ENCODE peak calls at places on chromosomes 11 and 22, in six cellular contexts. H, G, Q, N, C and M are unnamed samples. For H3K4me1, the result is how much of the 10 kb centered on the place peaks cover.

GRCh38 chr11:94767701-94768601 is at the start of gene AMOTL1:
- DNase-seq in N (peak), C (peak), H (peak), G (peak), Q (peak), M (peak)

GRCh38 chr11:130979386-130979972 is 63.2 kb upstream of the SNX19 start:
- DNase-seq in Q (no peak), H (no peak), C (no peak), G (peak), N (no peak), M (no peak)

GRCh38 chr22:19786264-19786585 is 25.6 kb downstream of the TBX1 start:
- DNase-seq in N (no peak), G (no peak), C (peak), H (no peak), Q (no peak), M (no peak)

GRCh38 chr11:113016905-113017304 is 55.7 kb downstream of the NCAM1 start:
- DNase-seq in H (no peak), C (no peak), N (no peak), Q (no peak), G (no peak), M (no peak)

GRCh38 chr11:33262016-33262638 is 4.9 kb downstream of the HIPK3 start:
- DNase-seq in Q (no peak), H (no peak), C (no peak), G (peak), N (no peak), M (no peak)

GRCh38 chr11:96306933-96307747 is 35.9 kb downstream of the MAML2 start:
- DNase-seq in G (peak), N (no peak), C (peak), H (peak), Q (peak), M (peak)

GRCh38 chr11:61534901-61535839 is 26.6 kb downstream of the LRRC10B start:
- DNase-seq in H (no peak), N (peak), G (no peak), C (no peak), Q (no peak), M (peak)

GRCh38 chr11:33383075-33383919 is 126.1 kb downstream of the HIPK3 start:
- DNase-seq in N (no peak), H (no peak), G (peak), C (no peak), Q (no peak), M (no peak)

GRCh38 chr11:62602141-62603071 is 741 bp upstream of the MTA2 start:
- DNase-seq in G (peak), N (peak), H (peak), Q (peak), C (peak), M (peak)

GRCh38 chr11:69873166-69874077 is 54.2 kb upstream of the FGF3 start:
- DNase-seq in C (no peak), N (no peak), Q (no peak), G (no peak), H (no peak), M (no peak)

GRCh38 chr11:3155691-3156258 is 9.3 kb downstream of the OSBPL5 start:
- DNase-seq in G (peak), Q (no peak), C (peak), N (peak), H (peak), M (peak)

GRCh38 chr11:125390949-125391348 is 105.1 kb downstream of the FEZ1 start:
- DNase-seq in H (no peak), N (no peak), G (peak), C (no peak), Q (no peak), M (no peak)

GRCh38 chr11:1874406-1875092 is 17.1 kb downstream of the PRR33 start:
- DNase-seq in H (no peak), G (no peak), Q (no peak), N (peak), C (peak), M (peak)

GRCh38 chr22:19554834-19555404 is 30.7 kb upstream of the CLDN5 start:
- DNase-seq in Q (no peak), G (peak), C (no peak), N (no peak), H (no peak), M (no peak)

GRCh38 chr11:48006301-48006992 is 26.1 kb downstream of the PTPRJ start:
- DNase-seq in H (no peak), N (no peak), C (no peak), G (peak), Q (no peak), M (no peak)

GRCh38 chr11:2797741-2798361 is 87.7 kb downstream of the CDKN1C start:
- DNase-seq in H (peak), Q (peak), G (no peak), N (peak), C (peak), M (peak)

GRCh38 chr11:71182791-71183556 is 69.4 kb downstream of the SHANK2 start:
- DNase-seq in H (no peak), G (no peak), N (no peak), Q (no peak), C (no peak), M (no peak)

GRCh38 chr11:43691332-43691731 is 10.8 kb downstream of the HSD17B12 start:
- DNase-seq in H (no peak), C (no peak), Q (no peak), G (no peak), N (no peak), M (no peak)

GRCh38 chr11:28834877-28835276 is 726.7 kb downstream of the METTL15 start:
- DNase-seq in N (no peak), C (no peak), H (no peak), G (peak), Q (no peak), M (no peak)

GRCh38 chr11:69130586-69131566 is 24.9 kb upstream of the SMIM38 start:
- DNase-seq in Q (no peak), G (no peak), C (no peak), N (peak), H (no peak), M (peak)

GRCh38 chr11:40306938-40307548 is 1152.4 kb downstream of the LRRC4C start:
- DNase-seq in Q (no peak), N (no peak), C (no peak), G (peak), H (no peak), M (no peak)

GRCh38 chr11:80109652-80110051 is 668.8 kb upstream of the TENM4 start:
- DNase-seq in N (no peak), Q (no peak), H (no peak), G (no peak), C (no peak), M (no peak)

GRCh38 chr11:95994340-95994728 is 70.4 kb upstream of the MTMR2 start:
- DNase-seq in C (no peak), G (no peak), Q (no peak), H (no peak), N (no peak), M (no peak)

GRCh38 chr11:35567737-35568465 is 42.5 kb upstream of the PAMR1 start:
- DNase-seq in N (no peak), H (no peak), C (no peak), G (peak), Q (no peak), M (no peak)

GRCh38 chr11:12170984-12171383 is 60.6 kb downstream of the MICAL2 start:
- DNase-seq in G (peak), H (no peak), Q (no peak), N (peak), C (peak), M (peak)

GRCh38 chr11:62497132-62497915 is 49.3 kb downstream of the AHNAK start:
- DNase-seq in N (no peak), G (peak), Q (peak), H (no peak), C (no peak), M (no peak)

GRCh38 chr11:55714982-55715888 is 53.2 kb downstream of the OR4C6 start:
- DNase-seq in Q (no peak), G (no peak), N (no peak), H (no peak), C (no peak), M (no peak)

GRCh38 chr11:72779495-72780128 is 14.2 kb downstream of the STARD10 start:
- DNase-seq in G (no peak), C (no peak), H (no peak), N (no peak), Q (peak), M (no peak)

GRCh38 chr11:72778535-72779494 is 15.0 kb downstream of the STARD10 start:
- DNase-seq in Q (peak), N (no peak), H (no peak), G (no peak), C (no peak), M (no peak)

GRCh38 chr11:72781063-72781312 is 12.9 kb downstream of the STARD10 start:
- DNase-seq in H (no peak), G (no peak), N (peak), C (no peak), Q (peak), M (no peak)

GRCh38 chr11:72781313-72782080 is 12.3 kb downstream of the STARD10 start:
- DNase-seq in N (peak), H (peak), Q (peak), C (peak), G (no peak), M (peak)

DNA sequence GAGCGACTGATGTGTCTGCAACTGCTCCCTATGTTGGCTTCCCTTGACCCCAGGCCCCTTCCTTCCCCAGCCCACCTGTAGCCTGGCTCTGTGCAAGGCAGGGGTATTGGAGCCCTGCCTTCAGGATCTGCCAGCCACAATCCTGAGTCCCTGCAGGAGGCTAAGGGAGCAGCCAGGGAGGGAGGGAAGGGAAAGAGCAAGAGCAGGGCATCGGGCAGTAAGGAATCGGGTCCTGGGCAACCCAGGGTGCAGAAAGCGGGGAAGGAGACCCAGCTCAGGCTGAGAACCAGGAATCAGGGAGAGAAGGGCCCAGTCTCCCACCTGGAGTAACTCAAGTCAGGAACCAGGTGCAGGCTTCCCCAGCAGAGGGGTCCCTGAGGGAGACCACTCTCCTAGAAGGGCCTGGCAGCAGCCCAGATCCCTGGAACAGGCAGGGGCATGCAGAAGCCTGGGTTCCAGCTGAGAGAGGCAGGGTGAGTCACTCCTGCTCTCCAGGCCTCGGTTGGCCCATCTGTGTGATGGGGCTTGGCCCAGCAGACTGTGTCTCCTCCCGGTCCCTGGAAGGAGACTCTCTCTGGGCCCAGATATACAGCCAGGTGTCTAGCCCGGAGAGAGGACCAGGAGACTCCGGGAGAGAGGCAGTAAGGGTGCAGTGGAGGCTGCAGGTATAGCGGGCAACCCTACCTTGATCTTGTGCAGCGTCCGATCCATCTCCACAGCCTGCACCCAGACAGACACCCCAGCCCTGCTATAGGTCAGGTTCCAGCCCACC is 13.4 kb downstream of the STARD10 start:
- DNase-seq in H (no peak), C (no peak), N (no peak), G (no peak), Q (no peak), M (no peak)
- H3K4me1 ChIP-seq in H (under half), C (under half), N (under half), G (under half), Q (under half), M (half or more)

GRCh38 chr11:119263352-119263940 is 53.5 kb downstream of the MCAM start:
- DNase-seq in Q (no peak), N (no peak), H (no peak), C (no peak), G (peak), M (no peak)

GRCh38 chr11:119266063-119266462 is 50.9 kb downstream of the MCAM start:
- DNase-seq in H (no peak), N (no peak), C (no peak), G (no peak), Q (no peak), M (no peak)

GRCh38 chr11:119258983-119259382 is 52.8 kb downstream of the CBL start:
- DNase-seq in N (no peak), Q (no peak), G (no peak), H (no peak), C (no peak), M (no peak)

GRCh38 chr11:119266517-119267255 is 50.2 kb downstream of the MCAM start:
- DNase-seq in G (no peak), C (no peak), N (no peak), Q (no peak), H (no peak), M (no peak)

DNA sequence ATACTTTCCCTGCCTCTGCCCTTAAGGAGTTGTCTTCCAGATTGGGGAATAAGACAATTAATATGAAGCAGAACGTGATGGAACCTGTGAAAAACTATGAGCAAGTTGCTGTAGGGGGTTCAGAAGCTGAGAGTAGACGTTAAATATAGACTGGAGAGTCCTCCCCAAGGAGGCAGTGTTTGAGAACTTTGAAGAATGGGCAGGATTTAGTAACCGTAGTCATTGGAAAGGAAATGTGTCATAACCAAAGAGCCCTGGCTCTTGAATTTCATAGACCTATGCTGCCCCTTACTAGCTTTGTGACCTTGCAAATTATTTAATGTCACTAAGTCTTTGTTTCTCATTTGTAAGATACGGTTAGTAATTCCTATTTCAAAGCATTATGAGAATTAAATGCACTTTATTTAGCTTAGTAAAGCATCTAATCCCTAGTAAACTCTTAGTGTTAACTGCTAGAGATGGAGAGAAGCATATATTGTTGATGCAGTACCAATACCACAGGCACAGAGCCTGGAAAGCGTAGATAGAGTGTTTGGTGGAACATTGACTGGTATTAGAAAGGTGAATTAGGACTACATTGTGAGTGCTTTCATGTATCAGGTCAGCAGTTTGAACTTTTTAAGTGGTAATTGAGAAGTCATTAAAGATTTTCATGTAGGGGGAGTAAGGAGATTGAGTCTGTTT is 54.1 kb downstream of the MCAM start:
- DNase-seq in H (no peak), N (no peak), Q (no peak), G (peak), C (no peak), M (no peak)
- TF ChIP-seq CTCF in H (no peak), N (peak), Q (no peak), G (no peak), C (no peak), M (peak)

DNA sequence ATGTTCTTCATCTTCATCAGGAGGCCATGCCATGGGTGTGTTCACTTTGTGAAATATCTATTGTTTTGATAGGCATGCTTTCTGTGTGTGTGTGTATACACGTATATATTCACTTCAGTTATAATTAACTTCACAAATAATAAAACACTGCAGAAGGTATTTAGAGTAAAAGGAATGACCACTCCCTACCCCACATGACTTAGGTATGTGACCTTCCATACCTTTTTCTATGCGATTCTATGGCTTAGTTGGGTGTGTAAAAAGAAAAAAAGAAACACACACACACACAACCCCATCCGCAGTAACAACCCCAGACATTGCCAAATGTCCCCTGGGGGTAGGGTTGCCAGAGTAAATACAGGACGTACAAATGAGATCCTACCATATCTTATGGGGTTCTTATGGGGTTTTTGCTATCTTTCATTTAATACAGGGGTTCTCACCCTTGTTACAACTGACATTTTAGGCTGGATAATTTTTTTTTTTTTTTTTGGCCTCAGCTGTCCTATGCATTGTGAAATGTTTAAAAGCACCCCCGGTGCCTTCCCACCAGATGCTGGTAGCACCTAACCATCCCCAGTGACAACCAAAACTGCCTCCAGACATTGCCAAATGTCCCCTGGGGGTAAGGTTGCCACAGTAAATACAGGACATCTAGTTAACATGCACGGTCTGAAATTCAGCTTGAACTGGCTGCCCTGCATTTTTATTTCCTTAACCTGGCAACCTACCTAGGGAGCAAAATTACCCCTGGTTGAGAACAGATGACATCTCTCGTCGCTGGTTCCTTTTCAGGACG is 72.2 kb downstream of the CYTH4 start:
- DNase-seq in G (no peak), H (no peak), N (no peak), C (no peak), Q (no peak), M (no peak)
- H3K4me3 ChIP-seq in G (no peak), H (no peak), N (no peak), C (no peak), Q (no peak), M (no peak)

GRCh38 chr22:44941176-44941575 is 68.6 kb downstream of the PHF21B start:
- DNase-seq in H (no peak), G (no peak), C (peak), N (no peak), Q (no peak), M (no peak)

GRCh38 chr22:44938886-44939285 is 70.9 kb downstream of the PHF21B start:
- DNase-seq in H (no peak), Q (no peak), G (no peak), N (no peak), C (peak), M (no peak)

GRCh38 chr22:44939451-44939850 is 70.4 kb downstream of the PHF21B start:
- DNase-seq in N (no peak), C (peak), Q (no peak), G (no peak), H (no peak), M (no peak)

GRCh38 chr22:44942056-44942455 is 67.7 kb downstream of the PHF21B start:
- DNase-seq in Q (no peak), H (no peak), N (no peak), G (no peak), C (peak), M (no peak)

GRCh38 chr22:44940121-44940520 is 69.7 kb downstream of the PHF21B start:
- DNase-seq in N (no peak), Q (no peak), G (no peak), H (no peak), C (peak), M (no peak)
- H3K4me1 ChIP-seq in N (under half), Q (under half), G (under half), H (under half), C (under half), M (under half)

GRCh38 chr22:50544746-50545253 is 899 bp upstream of the KLHDC7B start:
- DNase-seq in Q (peak), G (no peak), C (peak), H (no peak), N (no peak), M (no peak)

GRCh38 chr22:50540352-50540751 is 5.3 kb upstream of the KLHDC7B start:
- DNase-seq in N (no peak), H (no peak), Q (no peak), G (no peak), C (no peak), M (no peak)

GRCh38 chr22:50545522-50546325 is at the start of gene KLHDC7B:
- DNase-seq in C (peak), N (no peak), Q (no peak), H (no peak), G (no peak), M (no peak)

GRCh38 chr22:50544078-50544745 is 1.5 kb upstream of the KLHDC7B start:
- DNase-seq in H (peak), N (peak), Q (peak), G (peak), C (peak), M (peak)

GRCh38 chr22:50542416-50542927 is 3.2 kb upstream of the KLHDC7B start:
- DNase-seq in H (no peak), N (no peak), C (peak), G (no peak), Q (no peak), M (no peak)
- TF ChIP-seq CTCF in H (no peak), N (no peak), C (no peak), G (no peak), Q (no peak), M (no peak)

GRCh38 chr22:39251762-39252460 is 7.1 kb upstream of the PDGFB start:
- DNase-seq in G (peak), C (peak), H (no peak), N (no peak), Q (no peak), M (no peak)

GRCh38 chr22:39254122-39254521 is 9.3 kb upstream of the PDGFB start:
- DNase-seq in H (peak), C (peak), Q (no peak), N (no peak), G (no peak), M (no peak)

GRCh38 chr22:39253427-39254070 is 8.8 kb upstream of the PDGFB start:
- DNase-seq in C (peak), H (peak), Q (peak), G (peak), N (peak), M (peak)

GRCh38 chr22:39250838-39251237 is 6.1 kb upstream of the PDGFB start:
- DNase-seq in H (no peak), N (no peak), C (no peak), G (no peak), Q (no peak), M (no peak)

GRCh38 chr22:39252461-39253391 is 7.9 kb upstream of the PDGFB start:
- DNase-seq in N (no peak), G (peak), C (peak), H (no peak), Q (no peak), M (no peak)
- H3K4me3 ChIP-seq in N (peak), G (no peak), C (peak), H (no peak), Q (no peak), M (peak)